ENCODE peak calls at places on chromosomes 12 and 14, in ten cellular contexts. K is endothelial cell; Y is naive thymus-derived CD4-positive, alpha-beta T cell; U is astrocyte; G is AG09319; H is substantia nigra; A is omental fat pad; I is psoas muscle; V is caudate nucleus; D is upper lobe of right lung. F is an unnamed sample.

GRCh38 chr12:110004598-110004997 is 5.4 kb downstream of the ANKRD13A start:
- DNase-seq in U (no peak), G (no peak), V (no peak), I (no peak), Y (no peak), K (no peak), D (no peak), A (no peak), H (no peak), F (no peak)

GRCh38 chr14:35335388-35336092 is 43.4 kb downstream of the PSMA6 start:
- DNase-seq in D (peak; percentile 71), U (no peak), G (no peak), Y (no peak), I (peak; percentile 68), V (no peak), A (no peak), K (no peak), H (no peak), F (no peak)

GRCh38 chr14:59214702-59215302 is 26.3 kb downstream of the DAAM1 start:
- DNase-seq in D (no peak), Y (no peak), H (no peak), V (no peak), I (no peak), K (no peak), U (no peak), G (no peak), A (no peak), F (no peak)

GRCh38 chr12:111785651-111786050 is 18.9 kb downstream of the ALDH2 start:
- DNase-seq in K (no peak), H (no peak), G (no peak), U (peak; percentile 49), I (no peak), Y (no peak), A (no peak), V (no peak), D (no peak), F (peak; percentile 26)

GRCh38 chr12:64729909-64730584 is 29.2 kb downstream of the GNS start:
- DNase-seq in U (no peak), D (no peak), I (no peak), Y (no peak), G (no peak), V (no peak), K (no peak), A (no peak), H (no peak), F (no peak)

GRCh38 chr14:42944284-42944683 is 1337.6 kb downstream of the LRFN5 start:
- DNase-seq in U (peak; percentile 41), K (no peak), A (no peak), H (no peak), D (no peak), Y (no peak), I (no peak), V (no peak), G (no peak), F (no peak)

GRCh38 chr12:124506145-124506831 is 61.1 kb downstream of the NCOR2 start:
- DNase-seq in D (peak; percentile 87), H (no peak), Y (no peak), I (peak; percentile 88), K (no peak), V (no peak), G (no peak), U (peak; percentile 70), A (peak; percentile 48), F (peak; percentile 80)

GRCh38 chr14:93957333-93957710 is 19.0 kb downstream of the ASB2 start:
- DNase-seq in V (no peak), A (no peak), Y (no peak), H (no peak), D (no peak), I (peak; percentile 56), K (no peak), U (no peak), G (no peak), F (no peak)

GRCh38 chr12:108640802-108641445 is 7.2 kb upstream of the SELPLG start:
- DNase-seq in D (no peak), A (no peak), V (no peak), I (no peak), Y (no peak), K (no peak), U (peak; percentile 68), G (no peak), H (no peak), F (peak; percentile 44)

GRCh38 chr14:105944632-105945610 is 418.5 kb downstream of the TMEM121 start:
- DNase-seq in Y (peak; percentile 56), G (no peak), A (peak; percentile 66), U (no peak), K (no peak), D (peak; percentile 87), H (no peak), V (no peak), I (peak; percentile 66), F (no peak)